ENCODE peak calls at places on chromosomes 12 and 14, in seven cellular contexts. J, E, T, D, L, B and N are unnamed samples.
A peak's percentile ranks its signal among the peaks of the same experiment; 100 is the strongest.

GRCh38 chr12:10618338-10618987 is 5.1 kb upstream of the MAGOHB start:
- DNase-seq in E (no peak), D (peak; percentile 91), J (no peak), B (no peak), L (peak; percentile 41), T (no peak), N (no peak)

GRCh38 chr12:51198568-51199400 is 19.1 kb downstream of the POU6F1 start:
- DNase-seq in J (no peak), D (no peak), L (no peak), E (no peak), B (peak; percentile 60), T (no peak), N (no peak)

GRCh38 chr12:132641811-132642650 is 23.5 kb downstream of the P2RX2 start:
- DNase-seq in L (no peak), E (no peak), B (no peak), J (no peak), D (no peak), T (no peak), N (no peak)

GRCh38 chr14:44163946-44164345 is 343.1 kb downstream of the FSCB start:
- DNase-seq in L (no peak), D (peak; percentile 9), E (no peak), J (no peak), T (no peak), B (no peak), N (no peak)

GRCh38 chr14:53516261-53516774 is 363.2 kb upstream of the DDHD1 start:
- DNase-seq in B (no peak), J (no peak), L (peak; percentile 82), E (no peak), D (peak; percentile 60), T (no peak), N (no peak)

GRCh38 chr14:53954551-53955233 is 1.9 kb downstream of the BMP4 start:
- DNase-seq in T (no peak), E (peak; percentile 26), B (no peak), L (no peak), J (peak; percentile 28), D (peak; percentile 34), N (no peak)

GRCh38 chr12:92595663-92596062 is 107.1 kb upstream of the PLEKHG7 start:
- DNase-seq in E (no peak), L (no peak), D (peak; percentile 69), T (no peak), J (no peak), B (no peak), N (no peak)

GRCh38 chr14:57982161-57982560 is 116.3 kb upstream of the SLC35F4 start:
- DNase-seq in D (no peak), L (no peak), B (no peak), T (no peak), J (no peak), E (no peak), N (no peak)

GRCh38 chr14:93737574-93737973 is 50.7 kb downstream of the PRIMA1 start:
- DNase-seq in B (no peak), L (no peak), D (no peak), E (no peak), T (no peak), J (peak; percentile 69), N (no peak)

GRCh38 chr14:99803803-99804202 is 10.6 kb downstream of the EML1 start:
- DNase-seq in E (no peak), B (no peak), D (no peak), L (no peak), J (no peak), T (no peak), N (no peak)

GRCh38 chr12:114396153-114396868 is 9.6 kb downstream of the TBX5 start:
- DNase-seq in E (no peak), B (no peak), D (no peak), L (no peak), J (no peak), T (no peak), N (no peak)

GRCh38 chr12:51951843-51952722 is 584 bp downstream of the ACVR1B start:
- DNase-seq in E (peak; percentile 33), D (no peak), T (peak; percentile 66), B (no peak), L (no peak), J (peak; percentile 51), N (no peak)

GRCh38 chr14:63290741-63291286 is 27.9 kb downstream of the GPHB5 start:
- DNase-seq in L (no peak), J (no peak), B (no peak), E (no peak), T (no peak), D (no peak), N (no peak)

GRCh38 chr12:80627773-80628172 is 79.7 kb upstream of the MYF6 start:
- DNase-seq in E (no peak), L (peak; percentile 10), J (no peak), T (no peak), D (peak; percentile 63), B (no peak), N (no peak)

GRCh38 chr14:65335548-65335947 is 77.0 kb upstream of the FUT8 start:
- DNase-seq in D (no peak), J (no peak), L (no peak), B (no peak), E (no peak), T (no peak), N (no peak)

GRCh38 chr12:76030378-76031080 is 1.0 kb downstream of the PHLDA1 start:
- DNase-seq in B (no peak), L (no peak), J (peak; percentile 34), D (no peak), E (peak; percentile 44), T (peak; percentile 63), N (peak; percentile 49)

GRCh38 chr14:51730094-51730493 is 78.4 kb downstream of the FRMD6 start:
- DNase-seq in E (no peak), T (no peak), J (no peak), B (no peak), L (no peak), D (no peak), N (no peak)

GRCh38 chr14:87992720-87993484 is at the start of gene GALC:
- DNase-seq in B (no peak), T (peak; percentile 98), L (peak; percentile 73), D (peak; percentile 68), E (peak; percentile 97), J (peak; percentile 93), N (peak; percentile 95)

GRCh38 chr12:114447274-114447716 is 41.4 kb upstream of the TBX5 start:
- DNase-seq in J (no peak), L (no peak), E (no peak), T (no peak), B (no peak), D (no peak), N (no peak)

GRCh38 chr12:14716848-14717444 is 20.5 kb upstream of the GUCY2C start:
- DNase-seq in J (no peak), D (peak; percentile 20), B (peak; percentile 52), T (no peak), E (no peak), L (no peak), N (peak; percentile 31)

GRCh38 chr14:69096766-69097475 is 56.0 kb downstream of the DCAF5 start:
- DNase-seq in L (no peak), E (no peak), D (no peak), J (no peak), T (no peak), B (no peak), N (no peak)
- H3K27ac ChIP-seq in L (no peak overlapping the region), E (no peak overlapping the region), D (no peak overlapping the region), J (peak overlapping the region; percentile 2), T (peak overlapping the region; percentile 10), B (no peak overlapping the region), N (no peak overlapping the region)

GRCh38 chr12:15979096-15980091 is 68.3 kb downstream of the DERA start:
- DNase-seq in B (peak; percentile 38), T (no peak), L (peak; percentile 78), E (no peak), D (peak; percentile 47), J (no peak), N (no peak)
- H3K27ac ChIP-seq in B (no peak overlapping the region), T (peak overlapping the region; percentile 53), L (peak overlapping the region; percentile 90), E (peak overlapping the region; percentile 44), D (no peak overlapping the region), J (peak overlapping the region; percentile 63), N (no peak overlapping the region)

DNA sequence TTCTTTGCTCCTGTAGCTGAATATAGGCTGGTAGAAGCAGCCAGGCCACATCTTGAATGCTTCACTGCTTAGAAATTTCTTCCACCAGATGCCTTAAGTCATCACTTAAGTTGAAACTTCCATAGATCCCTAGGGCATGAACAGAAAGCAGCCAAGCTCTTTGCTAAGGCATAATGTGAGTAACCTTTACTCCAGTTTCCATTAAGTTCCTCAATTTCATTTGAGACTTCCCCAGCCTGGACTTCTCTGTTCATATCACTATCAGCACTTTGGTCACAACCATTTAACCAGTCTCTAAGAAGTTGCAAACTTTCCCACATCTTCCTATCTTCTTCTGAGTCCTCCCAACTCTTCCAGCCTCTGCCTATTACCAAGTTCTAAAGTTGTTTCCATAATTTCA is 41.4 kb downstream of the ACSM4 start:
- DNase-seq in T (no peak), B (no peak), D (no peak), J (no peak), L (no peak), E (no peak), N (no peak)
- H3K27ac ChIP-seq in T (no peak overlapping the region), B (no peak overlapping the region), D (no peak overlapping the region), J (no peak overlapping the region), L (no peak overlapping the region), E (no peak overlapping the region), N (no peak overlapping the region)

DNA sequence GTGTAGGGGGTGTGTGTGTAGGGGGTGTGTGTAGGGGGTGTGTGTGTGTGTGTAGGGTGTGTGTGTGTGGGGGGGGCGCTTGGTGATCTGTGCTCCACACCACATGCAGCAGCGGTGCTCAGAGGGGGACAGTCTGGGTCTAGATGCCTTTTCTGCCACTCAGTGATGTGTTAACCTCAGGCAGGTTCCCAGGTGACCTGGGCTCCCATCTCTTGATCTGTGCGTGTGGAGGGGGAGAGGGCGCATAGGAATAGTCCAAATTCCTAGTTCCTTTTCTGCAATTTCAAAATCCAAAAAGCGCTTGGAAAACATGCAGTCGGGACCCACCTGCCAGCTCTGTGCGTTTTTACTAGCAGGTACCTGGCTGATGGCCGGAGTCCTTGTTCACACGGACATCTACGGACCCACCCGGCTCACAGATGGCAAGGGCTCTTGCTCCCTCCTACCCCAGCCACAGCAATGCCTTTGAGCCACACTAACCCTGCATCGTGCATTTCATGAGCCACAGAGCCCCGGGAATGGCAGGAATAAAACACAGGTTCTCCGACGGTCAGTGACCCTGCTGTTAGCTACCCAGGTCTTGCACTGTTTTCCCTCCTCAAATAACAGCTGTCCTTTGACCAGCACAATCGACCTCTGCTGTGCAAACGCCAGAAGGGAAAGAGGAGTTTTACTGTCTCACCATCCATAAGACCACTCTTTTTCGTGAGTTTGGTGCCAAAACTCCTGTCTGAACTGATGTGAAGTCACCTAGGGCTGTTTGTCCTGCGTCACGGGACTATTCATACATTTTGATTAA is 120.8 kb downstream of the GLT1D1 start:
- DNase-seq in T (no peak), B (no peak), D (no peak), J (no peak), L (no peak), E (no peak), N (no peak)
- H3K27ac ChIP-seq in T (no peak overlapping the region), B (no peak overlapping the region), D (no peak overlapping the region), J (no peak overlapping the region), L (no peak overlapping the region), E (no peak overlapping the region), N (no peak overlapping the region)